ENCODE peak calls at places on chromosomes 3 and 15, in nine cellular contexts. One of them, this sample, is unnamed.

GRCh38 chr3:33798113-33798417 is 365 bp upstream of the PDCD6IP start:
- DNase-seq in AG04450: no peak
- DNase-seq in EH: no peak
- DNase-seq in progenitor cell of endocrine pancreas: no peak
- DNase-seq in ureter: no peak
- DNase-seq in mucosa of descending colon: no peak
- DNase-seq in stimulated activated CD8-positive, alpha-beta memory T cell treated with anti-CD3 and anti-CD28 coated beads, Interleukin-2, amount 100 ng/mL, for 48 hours: no peak
- DNase-seq in coronary artery: no peak
- DNase-seq in non-pigmented ciliary epithelial cell: no peak
- DNase-seq in this sample: no peak

GRCh38 chr3:14927308-14927707 is 20.1 kb upstream of the NR2C2 start:
- DNase-seq in ureter: no peak
- DNase-seq in EH: no peak
- DNase-seq in non-pigmented ciliary epithelial cell: no peak
- DNase-seq in coronary artery: no peak
- DNase-seq in AG04450: no peak
- DNase-seq in stimulated activated CD8-positive, alpha-beta memory T cell treated with anti-CD3 and anti-CD28 coated beads, Interleukin-2, amount 100 ng/mL, for 48 hours: no peak
- DNase-seq in progenitor cell of endocrine pancreas: no peak
- DNase-seq in mucosa of descending colon: no peak
- DNase-seq in this sample: no peak

GRCh38 chr3:47579875-47580274 is 1.2 kb upstream of the CSPG5 start:
- DNase-seq in EH: no peak
- DNase-seq in AG04450: no peak
- DNase-seq in stimulated activated CD8-positive, alpha-beta memory T cell treated with anti-CD3 and anti-CD28 coated beads, Interleukin-2, amount 100 ng/mL, for 48 hours: no peak
- DNase-seq in ureter: no peak
- DNase-seq in mucosa of descending colon: no peak
- DNase-seq in progenitor cell of endocrine pancreas: no peak
- DNase-seq in coronary artery: no peak
- DNase-seq in non-pigmented ciliary epithelial cell: no peak
- DNase-seq in this sample: no peak

GRCh38 chr3:8458711-8459110 is 42.9 kb upstream of the LMCD1 start:
- DNase-seq in EH: peak; percentile 98
- DNase-seq in stimulated activated CD8-positive, alpha-beta memory T cell treated with anti-CD3 and anti-CD28 coated beads, Interleukin-2, amount 100 ng/mL, for 48 hours: no peak
- DNase-seq in AG04450: peak; percentile 73
- DNase-seq in non-pigmented ciliary epithelial cell: peak; percentile 87
- DNase-seq in progenitor cell of endocrine pancreas: no peak
- DNase-seq in coronary artery: peak; percentile 85
- DNase-seq in mucosa of descending colon: no peak
- DNase-seq in ureter: no peak
- DNase-seq in this sample: no peak

GRCh38 chr15:53305101-53305500 is 454.4 kb downstream of the WDR72 start:
- DNase-seq in progenitor cell of endocrine pancreas: no peak
- DNase-seq in AG04450: no peak
- DNase-seq in ureter: no peak
- DNase-seq in EH: no peak
- DNase-seq in coronary artery: no peak
- DNase-seq in mucosa of descending colon: no peak
- DNase-seq in non-pigmented ciliary epithelial cell: no peak
- DNase-seq in stimulated activated CD8-positive, alpha-beta memory T cell treated with anti-CD3 and anti-CD28 coated beads, Interleukin-2, amount 100 ng/mL, for 48 hours: no peak
- DNase-seq in this sample: no peak

GRCh38 chr15:41336549-41336948 is 3.9 kb downstream of the NUSAP1 start:
- DNase-seq in coronary artery: peak; percentile 3
- DNase-seq in AG04450: no peak
- DNase-seq in progenitor cell of endocrine pancreas: no peak
- DNase-seq in EH: no peak
- DNase-seq in ureter: no peak
- DNase-seq in stimulated activated CD8-positive, alpha-beta memory T cell treated with anti-CD3 and anti-CD28 coated beads, Interleukin-2, amount 100 ng/mL, for 48 hours: no peak
- DNase-seq in non-pigmented ciliary epithelial cell: no peak
- DNase-seq in mucosa of descending colon: no peak
- DNase-seq in this sample: no peak

GRCh38 chr15:77607111-77607893 is 25.4 kb downstream of the LINGO1 start:
- DNase-seq in progenitor cell of endocrine pancreas: no peak
- DNase-seq in non-pigmented ciliary epithelial cell: peak; percentile 17
- DNase-seq in coronary artery: peak; percentile 85
- DNase-seq in mucosa of descending colon: peak; percentile 58
- DNase-seq in ureter: no peak
- DNase-seq in stimulated activated CD8-positive, alpha-beta memory T cell treated with anti-CD3 and anti-CD28 coated beads, Interleukin-2, amount 100 ng/mL, for 48 hours: no peak
- DNase-seq in EH: peak; percentile 53
- DNase-seq in AG04450: no peak
- DNase-seq in this sample: no peak

GRCh38 chr15:58114812-58115211 is 23.4 kb upstream of the AQP9 start:
- DNase-seq in progenitor cell of endocrine pancreas: no peak
- DNase-seq in AG04450: no peak
- DNase-seq in ureter: no peak
- DNase-seq in EH: no peak
- DNase-seq in stimulated activated CD8-positive, alpha-beta memory T cell treated with anti-CD3 and anti-CD28 coated beads, Interleukin-2, amount 100 ng/mL, for 48 hours: no peak
- DNase-seq in coronary artery: no peak
- DNase-seq in non-pigmented ciliary epithelial cell: no peak
- DNase-seq in mucosa of descending colon: no peak
- DNase-seq in this sample: no peak

GRCh38 chr15:80068578-80068977 is 9.1 kb downstream of the ZFAND6 start:
- DNase-seq in progenitor cell of endocrine pancreas: no peak
- DNase-seq in stimulated activated CD8-positive, alpha-beta memory T cell treated with anti-CD3 and anti-CD28 coated beads, Interleukin-2, amount 100 ng/mL, for 48 hours: no peak
- DNase-seq in ureter: no peak
- DNase-seq in non-pigmented ciliary epithelial cell: no peak
- DNase-seq in EH: peak; percentile 76
- DNase-seq in coronary artery: no peak
- DNase-seq in mucosa of descending colon: no peak
- DNase-seq in AG04450: no peak
- DNase-seq in this sample: no peak

GRCh38 chr3:186785517-186786018 is 2.2 kb downstream of the EIF4A2 start:
- DNase-seq in EH: no peak
- DNase-seq in mucosa of descending colon: no peak
- DNase-seq in coronary artery: no peak
- DNase-seq in stimulated activated CD8-positive, alpha-beta memory T cell treated with anti-CD3 and anti-CD28 coated beads, Interleukin-2, amount 100 ng/mL, for 48 hours: no peak
- DNase-seq in ureter: no peak
- DNase-seq in AG04450: no peak
- DNase-seq in progenitor cell of endocrine pancreas: no peak
- DNase-seq in non-pigmented ciliary epithelial cell: no peak
- DNase-seq in this sample: no peak

GRCh38 chr15:73284073-73284472 is 84.7 kb downstream of the HCN4 start:
- DNase-seq in AG04450: no peak
- DNase-seq in stimulated activated CD8-positive, alpha-beta memory T cell treated with anti-CD3 and anti-CD28 coated beads, Interleukin-2, amount 100 ng/mL, for 48 hours: no peak
- DNase-seq in ureter: no peak
- DNase-seq in EH: peak; percentile 28
- DNase-seq in progenitor cell of endocrine pancreas: no peak
- DNase-seq in coronary artery: no peak
- DNase-seq in mucosa of descending colon: no peak
- DNase-seq in non-pigmented ciliary epithelial cell: peak; percentile 13
- DNase-seq in this sample: no peak

GRCh38 chr3:179760944-179761343 is 108.1 kb downstream of the USP13 start:
- DNase-seq in AG04450: peak; percentile 18
- DNase-seq in ureter: no peak
- DNase-seq in coronary artery: no peak
- DNase-seq in progenitor cell of endocrine pancreas: no peak
- DNase-seq in mucosa of descending colon: no peak
- DNase-seq in EH: peak; percentile 66
- DNase-seq in non-pigmented ciliary epithelial cell: peak; percentile 59
- DNase-seq in stimulated activated CD8-positive, alpha-beta memory T cell treated with anti-CD3 and anti-CD28 coated beads, Interleukin-2, amount 100 ng/mL, for 48 hours: no peak
- DNase-seq in this sample: no peak

GRCh38 chr15:23599053-23599452 is 33.6 kb downstream of the MKRN3 start:
- DNase-seq in EH: no peak
- DNase-seq in coronary artery: no peak
- DNase-seq in mucosa of descending colon: no peak
- DNase-seq in progenitor cell of endocrine pancreas: no peak
- DNase-seq in stimulated activated CD8-positive, alpha-beta memory T cell treated with anti-CD3 and anti-CD28 coated beads, Interleukin-2, amount 100 ng/mL, for 48 hours: no peak
- DNase-seq in AG04450: no peak
- DNase-seq in ureter: no peak
- DNase-seq in non-pigmented ciliary epithelial cell: no peak
- DNase-seq in this sample: no peak

GRCh38 chr3:181699171-181699903 is 12.4 kb upstream of the SOX2 start:
- DNase-seq in coronary artery: no peak
- DNase-seq in non-pigmented ciliary epithelial cell: no peak
- DNase-seq in ureter: no peak
- DNase-seq in progenitor cell of endocrine pancreas: no peak
- DNase-seq in mucosa of descending colon: no peak
- DNase-seq in AG04450: no peak
- DNase-seq in EH: no peak
- DNase-seq in stimulated activated CD8-positive, alpha-beta memory T cell treated with anti-CD3 and anti-CD28 coated beads, Interleukin-2, amount 100 ng/mL, for 48 hours: no peak
- DNase-seq in this sample: no peak

GRCh38 chr3:67648229-67648628 is 6.2 kb downstream of the SUCLG2 start:
- DNase-seq in non-pigmented ciliary epithelial cell: no peak
- DNase-seq in stimulated activated CD8-positive, alpha-beta memory T cell treated with anti-CD3 and anti-CD28 coated beads, Interleukin-2, amount 100 ng/mL, for 48 hours: no peak
- DNase-seq in ureter: no peak
- DNase-seq in EH: peak; percentile 14
- DNase-seq in mucosa of descending colon: no peak
- DNase-seq in AG04450: no peak
- DNase-seq in progenitor cell of endocrine pancreas: no peak
- DNase-seq in coronary artery: no peak
- DNase-seq in this sample: no peak

GRCh38 chr3:24832878-24833277 is 338.2 kb upstream of the THRB start:
- DNase-seq in ureter: no peak
- DNase-seq in coronary artery: no peak
- DNase-seq in non-pigmented ciliary epithelial cell: no peak
- DNase-seq in EH: no peak
- DNase-seq in stimulated activated CD8-positive, alpha-beta memory T cell treated with anti-CD3 and anti-CD28 coated beads, Interleukin-2, amount 100 ng/mL, for 48 hours: no peak
- DNase-seq in progenitor cell of endocrine pancreas: no peak
- DNase-seq in AG04450: no peak
- DNase-seq in mucosa of descending colon: no peak
- DNase-seq in this sample: no peak

GRCh38 chr3:107241217-107241616 is 136.0 kb upstream of the CCDC54 start:
- DNase-seq in non-pigmented ciliary epithelial cell: no peak
- DNase-seq in coronary artery: peak; percentile 81
- DNase-seq in EH: peak; percentile 31
- DNase-seq in mucosa of descending colon: peak; percentile 50
- DNase-seq in AG04450: no peak
- DNase-seq in progenitor cell of endocrine pancreas: no peak
- DNase-seq in ureter: peak; percentile 56
- DNase-seq in stimulated activated CD8-positive, alpha-beta memory T cell treated with anti-CD3 and anti-CD28 coated beads, Interleukin-2, amount 100 ng/mL, for 48 hours: no peak
- DNase-seq in this sample: no peak

GRCh38 chr15:39784125-39784524 is 1.5 kb upstream of the FSIP1 start:
- DNase-seq in stimulated activated CD8-positive, alpha-beta memory T cell treated with anti-CD3 and anti-CD28 coated beads, Interleukin-2, amount 100 ng/mL, for 48 hours: no peak
- DNase-seq in progenitor cell of endocrine pancreas: no peak
- DNase-seq in non-pigmented ciliary epithelial cell: no peak
- DNase-seq in AG04450: no peak
- DNase-seq in ureter: no peak
- DNase-seq in mucosa of descending colon: no peak
- DNase-seq in EH: peak; percentile 62
- DNase-seq in coronary artery: no peak
- DNase-seq in this sample: no peak

GRCh38 chr3:174938102-174938501 is 79.0 kb downstream of the NAALADL2 start:
- DNase-seq in progenitor cell of endocrine pancreas: no peak
- DNase-seq in AG04450: no peak
- DNase-seq in stimulated activated CD8-positive, alpha-beta memory T cell treated with anti-CD3 and anti-CD28 coated beads, Interleukin-2, amount 100 ng/mL, for 48 hours: no peak
- DNase-seq in EH: peak; percentile 47
- DNase-seq in non-pigmented ciliary epithelial cell: no peak
- DNase-seq in mucosa of descending colon: no peak
- DNase-seq in coronary artery: no peak
- DNase-seq in ureter: no peak
- DNase-seq in this sample: no peak

GRCh38 chr3:150469931-150470740 is 62.0 kb downstream of the TSC22D2 start:
- DNase-seq in ureter: no peak
- DNase-seq in coronary artery: no peak
- DNase-seq in mucosa of descending colon: no peak
- DNase-seq in progenitor cell of endocrine pancreas: no peak
- DNase-seq in AG04450: no peak
- DNase-seq in stimulated activated CD8-positive, alpha-beta memory T cell treated with anti-CD3 and anti-CD28 coated beads, Interleukin-2, amount 100 ng/mL, for 48 hours: no peak
- DNase-seq in non-pigmented ciliary epithelial cell: no peak
- DNase-seq in EH: peak; percentile 77
- DNase-seq in this sample: no peak

GRCh38 chr3:64297563-64297962 is 72.3 kb upstream of the PRICKLE2 start:
- DNase-seq in non-pigmented ciliary epithelial cell: no peak
- DNase-seq in EH: no peak
- DNase-seq in mucosa of descending colon: no peak
- DNase-seq in coronary artery: no peak
- DNase-seq in progenitor cell of endocrine pancreas: no peak
- DNase-seq in stimulated activated CD8-positive, alpha-beta memory T cell treated with anti-CD3 and anti-CD28 coated beads, Interleukin-2, amount 100 ng/mL, for 48 hours: no peak
- DNase-seq in AG04450: no peak
- DNase-seq in ureter: no peak
- DNase-seq in this sample: no peak